ENCODE peak calls at places on chromosomes 16 and 17, in eight cellular contexts. H, A, Y, E, I, K, F and Q are unnamed samples.

GRCh38 chr17:13337864-13338371 is 263.8 kb downstream of the HS3ST3A1 start:
- DNase-seq in H (no peak), A (peak), Y (no peak), E (no peak), I (no peak), K (no peak), F (peak), Q (no peak)

GRCh38 chr16:66324785-66325184 is 41.7 kb upstream of the CDH5 start:
- DNase-seq in H (no peak), A (peak), Y (peak), E (no peak), I (no peak), K (no peak), F (peak), Q (no peak)

GRCh38 chr17:5838661-5839300 is 231.4 kb upstream of the WSCD1 start:
- DNase-seq in H (no peak), A (no peak), Y (no peak), E (no peak), I (no peak), K (no peak), F (no peak), Q (no peak)

GRCh38 chr16:81745704-81746558 is 33.2 kb upstream of the PLCG2 start:
- DNase-seq in H (peak), A (peak), Y (peak), E (no peak), I (no peak), K (peak), F (peak), Q (peak)

GRCh38 chr16:31537362-31537921 is 9.7 kb downstream of the AHSP start:
- DNase-seq in H (no peak), A (no peak), Y (peak), E (no peak), I (no peak), K (no peak), F (no peak), Q (no peak)

GRCh38 chr17:43709210-43709609 is 47.5 kb upstream of the MEOX1 start:
- DNase-seq in H (no peak), A (no peak), Y (no peak), E (no peak), I (no peak), K (no peak), F (no peak), Q (no peak)

GRCh38 chr17:41645371-41646063 is 21.1 kb upstream of the KRT17 start:
- DNase-seq in H (no peak), A (peak), Y (no peak), E (no peak), I (no peak), K (no peak), F (peak), Q (no peak)

GRCh38 chr17:17077101-17077500 is 34.8 kb downstream of the MPRIP start:
- DNase-seq in H (peak), A (no peak), Y (no peak), E (no peak), I (no peak), K (peak), F (no peak), Q (no peak)

GRCh38 chr16:52069866-52070265 is 477.1 kb downstream of the TOX3 start:
- DNase-seq in H (no peak), A (no peak), Y (no peak), E (no peak), I (no peak), K (no peak), F (peak), Q (no peak)

GRCh38 chr17:40718904-40719303 is 15.4 kb upstream of the KRT24 start:
- DNase-seq in H (no peak), A (no peak), Y (no peak), E (no peak), I (no peak), K (no peak), F (no peak), Q (no peak)

GRCh38 chr17:48335858-48336500 is 94.0 kb downstream of the SKAP1 start:
- DNase-seq in H (no peak), A (peak), Y (no peak), E (no peak), I (peak), K (no peak), F (peak), Q (no peak)

GRCh38 chr16:8887952-8888560 is 5.9 kb downstream of the LITAFD start:
- DNase-seq in H (no peak), A (no peak), Y (no peak), E (no peak), I (no peak), K (peak), F (peak), Q (peak)

GRCh38 chr16:4059969-4060368 is 56.3 kb downstream of the ADCY9 start:
- DNase-seq in H (no peak), A (no peak), Y (no peak), E (no peak), I (no peak), K (peak), F (no peak), Q (no peak)

GRCh38 chr16:62077998-62078397 is 41.8 kb upstream of the CDH8 start:
- DNase-seq in H (no peak), A (no peak), Y (no peak), E (no peak), I (no peak), K (no peak), F (no peak), Q (no peak)

GRCh38 chr17:3890082-3890892 is 2.6 kb downstream of the CAMKK1 start:
- DNase-seq in H (peak), A (peak), Y (no peak), E (peak), I (no peak), K (peak), F (no peak), Q (peak)

GRCh38 chr16:67948015-67948414 is 4.1 kb upstream of the LCAT start:
- DNase-seq in H (no peak), A (no peak), Y (no peak), E (no peak), I (no peak), K (no peak), F (no peak), Q (no peak)

GRCh38 chr17:28727727-28728363 is 743 bp upstream of the NEK8 start:
- DNase-seq in H (peak), A (peak), Y (no peak), E (no peak), I (peak), K (peak), F (peak), Q (peak)

GRCh38 chr16:89187337-89188063 is 12.8 kb downstream of the SLC22A31 start:
- DNase-seq in H (no peak), A (peak), Y (peak), E (no peak), I (no peak), K (no peak), F (no peak), Q (no peak)

GRCh38 chr17:78396436-78397335 is 18.2 kb downstream of the PGS1 start:
- DNase-seq in H (no peak), A (no peak), Y (no peak), E (no peak), I (no peak), K (no peak), F (peak), Q (peak)

GRCh38 chr17:4969551-4970231 is 2.1 kb upstream of the SPAG7 start:
- DNase-seq in H (no peak), A (no peak), Y (no peak), E (no peak), I (no peak), K (peak), F (peak), Q (no peak)

GRCh38 chr16:6279261-6279660 is 1053.4 kb upstream of the RBFOX1 start:
- DNase-seq in H (no peak), A (no peak), Y (no peak), E (no peak), I (no peak), K (no peak), F (no peak), Q (no peak)

GRCh38 chr17:77958716-77959215 is 263 bp downstream of the TNRC6C start:
- DNase-seq in H (no peak), A (no peak), Y (no peak), E (no peak), I (no peak), K (no peak), F (no peak), Q (no peak)

GRCh38 chr17:82302991-82303943 is 14.1 kb downstream of the CD7 start:
- DNase-seq in H (no peak), A (no peak), Y (peak), E (no peak), I (no peak), K (no peak), F (no peak), Q (no peak)

GRCh38 chr16:80802902-80803301 is 1.5 kb downstream of the CDYL2 start:
- DNase-seq in H (no peak), A (no peak), Y (no peak), E (no peak), I (no peak), K (no peak), F (no peak), Q (no peak)

DNA sequence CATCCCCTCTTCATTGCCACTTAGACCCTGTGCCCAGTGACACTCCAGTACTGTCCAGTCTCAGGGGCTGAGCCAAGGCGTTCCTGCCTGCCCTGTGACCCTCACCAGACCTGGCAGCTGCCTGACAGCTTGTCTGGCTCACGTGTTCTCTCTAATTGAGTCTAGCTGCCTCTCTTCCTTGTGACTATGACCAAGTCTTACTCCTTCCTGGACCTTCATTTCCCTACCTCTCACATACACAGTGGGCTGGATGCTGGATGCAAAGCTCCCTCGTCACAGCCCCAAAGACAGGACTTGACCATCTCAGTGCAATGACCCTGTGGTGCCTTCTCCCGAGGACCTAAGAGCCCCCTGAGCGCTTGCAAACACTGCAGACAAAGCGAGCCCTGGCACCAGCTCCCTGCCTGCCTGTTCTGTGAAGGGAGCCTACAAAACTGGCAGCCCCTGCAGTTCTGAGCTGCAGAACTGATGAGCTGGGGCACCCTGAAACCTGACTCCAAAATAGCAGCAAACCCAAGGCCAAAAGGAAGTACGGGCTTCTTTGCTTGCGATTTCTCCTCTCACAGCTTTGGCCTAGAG is 1.7 kb downstream of the DEXI start:
- DNase-seq in H (no peak), A (no peak), Y (no peak), E (no peak), I (no peak), K (no peak), F (no peak), Q (no peak)
- TF ChIP-seq POLR2A in H (no peak), A (no peak), Y (no peak), E (no peak), I (peak), K (no peak), F (no peak), Q (no peak)

DNA sequence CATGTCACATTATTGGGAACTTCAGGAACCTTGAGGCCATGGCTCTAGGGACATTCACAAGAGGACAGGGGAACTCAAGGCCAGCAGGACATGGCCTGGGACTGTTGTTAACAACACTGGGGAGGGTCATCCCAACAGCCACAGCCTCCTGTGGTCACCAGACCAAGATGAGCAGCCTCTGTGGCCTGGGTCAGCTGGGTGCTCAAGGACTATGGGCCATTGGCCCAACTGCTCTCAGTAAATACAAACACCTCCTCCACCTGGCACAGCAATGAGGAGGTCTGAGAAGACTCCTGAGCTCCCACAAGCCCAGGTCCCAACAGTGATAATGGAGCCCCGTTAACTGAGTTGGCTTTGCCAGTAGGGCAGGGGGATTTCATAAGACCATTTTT is 20.9 kb downstream of the KIFC3 start:
- DNase-seq in H (no peak), A (no peak), Y (no peak), E (no peak), I (no peak), K (no peak), F (no peak), Q (no peak)
- TF ChIP-seq EP300 in H (no peak), A (no peak), Y (no peak), E (no peak), I (no peak), K (no peak), F (no peak), Q (no peak)

GRCh38 chr17:37476431-37477130 is 13.1 kb upstream of the DUSP14 start:
- DNase-seq in H (peak), A (no peak), Y (no peak), E (no peak), I (no peak), K (no peak), F (peak), Q (no peak)

GRCh38 chr17:37475713-37476420 is 13.8 kb upstream of the DUSP14 start:
- DNase-seq in H (no peak), A (no peak), Y (no peak), E (no peak), I (no peak), K (no peak), F (no peak), Q (no peak)

GRCh38 chr17:37479025-37479424 is 10.7 kb upstream of the DUSP14 start:
- DNase-seq in H (no peak), A (no peak), Y (no peak), E (no peak), I (no peak), K (no peak), F (no peak), Q (no peak)

GRCh38 chr17:37480427-37480826 is 9.3 kb upstream of the DUSP14 start:
- DNase-seq in H (no peak), A (no peak), Y (no peak), E (no peak), I (no peak), K (no peak), F (no peak), Q (no peak)

DNA sequence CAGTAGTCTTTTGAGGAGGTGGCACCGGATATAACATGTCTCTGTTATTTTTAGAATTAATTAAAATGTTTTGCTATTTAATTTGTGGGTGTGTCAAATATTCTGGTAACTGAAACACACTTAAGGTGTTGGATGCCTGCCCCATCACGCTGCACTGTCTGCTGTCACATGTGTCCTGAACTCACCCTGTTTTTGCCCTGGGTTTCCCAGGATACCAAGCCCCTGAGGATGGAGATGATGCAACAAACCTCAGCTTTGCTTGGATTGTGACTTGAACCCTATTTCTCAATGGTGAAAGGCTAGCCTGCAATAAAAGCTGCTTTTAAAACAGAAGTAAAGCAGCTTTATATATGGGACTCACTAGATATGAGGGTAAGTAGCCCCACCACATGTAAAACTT is 11.5 kb upstream of the DUSP14 start:
- DNase-seq in H (no peak), A (no peak), Y (no peak), E (no peak), I (no peak), K (no peak), F (no peak), Q (no peak)
- TF ChIP-seq POLR2AphosphoS5 in H (no peak), A (no peak), Y (no peak), E (no peak), I (no peak), K (no peak), F (no peak), Q (no peak)

GRCh38 chr16:58655215-58655596 is 25.6 kb upstream of the CNOT1 start:
- DNase-seq in H (no peak), A (no peak), Y (no peak), E (no peak), I (no peak), K (no peak), F (peak), Q (no peak)
- TF ChIP-seq POLR2A in H (no peak), A (no peak), Y (no peak), E (no peak), I (no peak), K (no peak), F (no peak), Q (no peak)

DNA sequence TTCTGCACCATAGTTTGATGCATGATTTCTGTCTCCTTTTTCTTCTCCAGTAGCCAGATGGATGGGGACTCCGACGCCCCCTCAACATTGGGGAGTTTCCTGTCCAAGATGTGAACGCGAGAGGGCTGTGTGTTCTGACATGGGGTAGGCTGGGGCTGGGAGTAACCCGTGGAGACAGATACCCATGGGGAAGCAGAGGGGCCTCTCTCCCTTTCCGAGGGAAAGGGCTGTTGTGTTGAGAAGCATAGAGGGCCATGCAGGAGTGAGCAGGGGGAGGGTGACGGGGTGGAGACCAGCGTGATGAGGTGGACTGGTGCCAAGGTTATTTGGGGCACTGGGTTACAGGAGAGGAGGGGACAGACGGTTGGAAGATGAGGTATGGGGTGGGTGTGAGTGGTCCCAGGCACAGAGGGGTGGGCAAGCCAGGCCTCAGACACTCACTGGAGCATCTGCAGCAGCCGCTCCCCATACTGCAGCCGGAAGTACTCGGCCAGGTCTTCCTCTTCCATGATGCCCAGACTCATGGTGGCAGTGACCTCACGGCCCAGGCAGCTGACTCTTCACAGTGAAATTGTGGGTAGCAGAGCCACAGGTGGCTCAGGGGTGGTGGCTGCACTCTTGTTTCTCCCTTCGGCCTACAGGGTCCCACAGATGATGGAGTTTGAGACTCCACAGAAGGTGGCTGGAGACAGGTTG is 402 bp downstream of the CCDC42 start:
- DNase-seq in H (no peak), A (no peak), Y (no peak), E (no peak), I (no peak), K (no peak), F (no peak), Q (no peak)
- TF ChIP-seq EP300 in H (no peak), A (no peak), Y (no peak), E (no peak), I (no peak), K (no peak), F (no peak), Q (no peak)

DNA sequence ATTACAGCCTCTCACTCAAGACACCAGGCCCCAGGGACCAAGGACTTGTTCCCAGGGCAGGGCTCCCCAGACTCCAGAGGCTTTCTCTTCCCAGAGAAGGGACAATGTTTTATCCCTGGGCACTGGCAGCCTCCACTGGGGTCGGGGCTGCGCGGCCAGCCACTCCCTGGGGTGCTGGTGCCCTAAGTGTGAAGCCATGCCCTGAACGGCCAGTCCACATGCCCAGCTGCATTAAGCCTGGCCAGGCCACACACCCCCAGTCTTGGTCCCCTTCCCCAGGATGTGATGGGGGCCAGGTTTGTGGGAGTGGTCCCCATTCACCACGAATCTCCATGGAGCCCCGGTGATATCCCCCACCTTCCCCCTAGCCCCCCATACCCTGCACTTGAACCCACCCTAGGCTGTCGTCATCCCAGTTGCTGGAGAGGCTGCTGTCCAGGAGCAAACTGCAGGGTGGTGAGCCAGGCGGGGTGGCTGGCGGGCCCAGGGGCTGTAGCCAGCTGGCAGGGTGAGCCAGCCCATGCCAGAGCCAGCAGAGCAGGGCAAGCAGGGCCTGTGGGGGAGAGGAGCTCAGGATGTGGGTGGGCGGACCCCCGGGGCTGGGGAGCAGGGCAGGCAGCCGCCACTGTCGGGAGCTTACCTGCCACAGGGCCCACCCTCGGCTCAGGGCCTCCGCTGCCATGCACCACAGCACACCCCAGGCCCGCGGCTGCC is 4.6 kb downstream of the PAQR4 start:
- DNase-seq in H (no peak), A (no peak), Y (peak), E (no peak), I (no peak), K (no peak), F (no peak), Q (no peak)
- TF ChIP-seq POLR2AphosphoS5 in H (no peak), A (no peak), Y (no peak), E (no peak), I (no peak), K (no peak), F (no peak), Q (no peak)

DNA sequence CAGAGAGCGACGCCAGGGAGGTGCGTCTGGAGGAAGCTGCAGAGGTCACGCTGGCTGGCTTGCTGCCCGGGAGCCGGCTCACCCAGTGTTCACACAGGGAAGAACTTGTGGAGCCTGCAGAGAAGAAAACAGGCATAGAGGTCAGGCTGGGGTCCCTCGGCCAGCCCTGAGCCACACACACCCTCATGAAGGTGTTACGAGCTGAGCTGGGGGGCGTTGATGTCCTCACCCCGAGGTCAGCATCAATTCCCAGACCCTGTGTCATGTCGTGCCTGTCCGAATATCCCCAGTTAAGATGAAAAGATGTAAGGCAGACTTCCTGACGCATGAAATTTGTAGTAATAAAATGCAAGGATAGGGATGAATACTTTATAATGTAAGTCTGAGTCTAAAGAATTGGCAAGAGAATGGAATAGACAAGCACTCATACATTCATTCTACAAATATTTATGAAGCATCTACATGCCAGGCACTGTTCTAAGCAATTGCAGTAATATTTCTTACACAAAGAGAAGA is 77.1 kb downstream of the USP31 start:
- DNase-seq in H (peak), A (no peak), Y (peak), E (no peak), I (no peak), K (peak), F (no peak), Q (peak)
- TF ChIP-seq POLR2A in H (no peak), A (no peak), Y (no peak), E (no peak), I (no peak), K (no peak), F (no peak), Q (no peak)

GRCh38 chr17:73068322-73069153 is 23.9 kb downstream of the SLC39A11 start:
- DNase-seq in H (no peak), A (no peak), Y (no peak), E (no peak), I (no peak), K (no peak), F (peak), Q (no peak)
- TF ChIP-seq EP300 in H (no peak), A (no peak), Y (no peak), E (no peak), I (no peak), K (no peak), F (peak), Q (no peak)